ENCODE peak calls at places on chromosomes 11 and 22, in seven cellular contexts. One of them, this sample, is unnamed.

GRCh38 chr11:123430736-123431356 is 777 bp downstream of the GRAMD1B start:
- DNase-seq in GM23338: peak
- DNase-seq in GM23248: peak
- DNase-seq in hepatocyte: peak
- DNase-seq in neural progenitor cell: peak
- DNase-seq in MM.1S: no peak
- DNase-seq in PC-3: peak
- DNase-seq in this sample: no peak

GRCh38 chr11:36744375-36745168 is 146.5 kb upstream of the RAG2 start:
- DNase-seq in GM23338: peak
- DNase-seq in GM23248: peak
- DNase-seq in hepatocyte: peak
- DNase-seq in neural progenitor cell: peak
- DNase-seq in MM.1S: peak
- DNase-seq in PC-3: peak
- DNase-seq in this sample: peak

GRCh38 chr11:27497284-27497866 is 9.2 kb downstream of the LIN7C start:
- DNase-seq in GM23338: peak
- DNase-seq in GM23248: peak
- DNase-seq in hepatocyte: peak
- DNase-seq in neural progenitor cell: no peak
- DNase-seq in MM.1S: peak
- DNase-seq in PC-3: peak
- DNase-seq in this sample: peak

GRCh38 chr11:60929774-60930173 is 5.5 kb downstream of the TMEM132A start:
- DNase-seq in GM23338: no peak
- DNase-seq in GM23248: no peak
- DNase-seq in hepatocyte: no peak
- DNase-seq in neural progenitor cell: no peak
- DNase-seq in MM.1S: no peak
- DNase-seq in PC-3: no peak
- DNase-seq in this sample: no peak

GRCh38 chr22:48554893-48555552 is 1272.7 kb downstream of the BRD1 start:
- DNase-seq in GM23338: peak
- DNase-seq in GM23248: no peak
- DNase-seq in hepatocyte: peak
- DNase-seq in neural progenitor cell: peak
- DNase-seq in MM.1S: no peak
- DNase-seq in PC-3: peak
- DNase-seq in this sample: no peak

GRCh38 chr22:38296372-38296771 is 20.9 kb downstream of the CSNK1E start:
- DNase-seq in GM23338: no peak
- DNase-seq in GM23248: peak
- DNase-seq in hepatocyte: no peak
- DNase-seq in neural progenitor cell: no peak
- DNase-seq in MM.1S: no peak
- DNase-seq in PC-3: no peak
- DNase-seq in this sample: no peak

GRCh38 chr11:113664069-113664980 is 41.8 kb downstream of the TMPRSS5 start:
- DNase-seq in GM23338: no peak
- DNase-seq in GM23248: peak
- DNase-seq in hepatocyte: peak
- DNase-seq in neural progenitor cell: no peak
- DNase-seq in MM.1S: no peak
- DNase-seq in PC-3: peak
- DNase-seq in this sample: no peak

GRCh38 chr22:25067851-25068421 is 115.4 kb downstream of the KIAA1671 start:
- DNase-seq in GM23338: no peak
- DNase-seq in GM23248: peak
- DNase-seq in hepatocyte: no peak
- DNase-seq in neural progenitor cell: no peak
- DNase-seq in MM.1S: peak
- DNase-seq in PC-3: no peak
- DNase-seq in this sample: no peak

GRCh38 chr11:120652705-120653335 is 141.3 kb downstream of the GRIK4 start:
- DNase-seq in GM23338: peak
- DNase-seq in GM23248: peak
- DNase-seq in hepatocyte: no peak
- DNase-seq in neural progenitor cell: peak
- DNase-seq in MM.1S: no peak
- DNase-seq in PC-3: peak
- DNase-seq in this sample: peak

GRCh38 chr11:9017773-9018172 is 14.0 kb upstream of the NRIP3 start:
- DNase-seq in GM23338: no peak
- DNase-seq in GM23248: peak
- DNase-seq in hepatocyte: no peak
- DNase-seq in neural progenitor cell: no peak
- DNase-seq in MM.1S: no peak
- DNase-seq in PC-3: no peak
- DNase-seq in this sample: no peak

GRCh38 chr11:134819026-134819425 is 407.0 kb upstream of the B3GAT1 start:
- DNase-seq in GM23338: peak
- DNase-seq in GM23248: no peak
- DNase-seq in hepatocyte: no peak
- DNase-seq in neural progenitor cell: peak
- DNase-seq in MM.1S: no peak
- DNase-seq in PC-3: no peak
- DNase-seq in this sample: no peak

GRCh38 chr22:50311606-50312351 is 4.3 kb upstream of the PLXNB2 start:
- DNase-seq in GM23338: no peak
- DNase-seq in GM23248: no peak
- DNase-seq in hepatocyte: no peak
- DNase-seq in neural progenitor cell: no peak
- DNase-seq in MM.1S: no peak
- DNase-seq in PC-3: no peak
- DNase-seq in this sample: no peak

GRCh38 chr22:36325163-36326031 is 62.4 kb downstream of the MYH9 start:
- DNase-seq in GM23338: no peak
- DNase-seq in GM23248: peak
- DNase-seq in hepatocyte: peak
- DNase-seq in neural progenitor cell: no peak
- DNase-seq in MM.1S: no peak
- DNase-seq in PC-3: no peak
- DNase-seq in this sample: no peak

GRCh38 chr22:41746563-41747400 is 47.5 kb downstream of the MEI1 start:
- DNase-seq in GM23338: peak
- DNase-seq in GM23248: peak
- DNase-seq in hepatocyte: peak
- DNase-seq in neural progenitor cell: peak
- DNase-seq in MM.1S: peak
- DNase-seq in PC-3: peak
- DNase-seq in this sample: peak

GRCh38 chr22:27648074-27648473 is 153.5 kb downstream of the MN1 start:
- DNase-seq in GM23338: no peak
- DNase-seq in GM23248: no peak
- DNase-seq in hepatocyte: no peak
- DNase-seq in neural progenitor cell: no peak
- DNase-seq in MM.1S: no peak
- DNase-seq in PC-3: no peak
- DNase-seq in this sample: no peak

GRCh38 chr11:74011360-74012071 is 2.6 kb upstream of the UCP3 start:
- DNase-seq in GM23338: no peak
- DNase-seq in GM23248: peak
- DNase-seq in hepatocyte: no peak
- DNase-seq in neural progenitor cell: no peak
- DNase-seq in MM.1S: no peak
- DNase-seq in PC-3: no peak
- DNase-seq in this sample: no peak

GRCh38 chr11:11407065-11407737 is 54.2 kb upstream of the CSNK2A3 start:
- DNase-seq in GM23338: no peak
- DNase-seq in GM23248: no peak
- DNase-seq in hepatocyte: no peak
- DNase-seq in neural progenitor cell: no peak
- DNase-seq in MM.1S: no peak
- DNase-seq in PC-3: no peak
- DNase-seq in this sample: no peak

GRCh38 chr11:133467686-133468085 is 64.6 kb downstream of the OPCML start:
- DNase-seq in GM23338: no peak
- DNase-seq in GM23248: no peak
- DNase-seq in hepatocyte: no peak
- DNase-seq in neural progenitor cell: no peak
- DNase-seq in MM.1S: no peak
- DNase-seq in PC-3: no peak
- DNase-seq in this sample: no peak

GRCh38 chr11:118061401-118062125 is 15.3 kb upstream of the TMPRSS4 start:
- DNase-seq in GM23338: no peak
- DNase-seq in GM23248: no peak
- DNase-seq in hepatocyte: no peak
- DNase-seq in neural progenitor cell: no peak
- DNase-seq in MM.1S: no peak
- DNase-seq in PC-3: no peak
- DNase-seq in this sample: no peak

GRCh38 chr11:33868646-33869461 is 23.0 kb downstream of the LMO2 start:
- DNase-seq in GM23338: peak
- DNase-seq in GM23248: peak
- DNase-seq in hepatocyte: peak
- DNase-seq in neural progenitor cell: peak
- DNase-seq in MM.1S: no peak
- DNase-seq in PC-3: no peak
- DNase-seq in this sample: no peak

GRCh38 chr22:31248965-31249940 is 37.2 kb downstream of the LIMK2 start:
- DNase-seq in GM23338: no peak
- DNase-seq in GM23248: no peak
- DNase-seq in hepatocyte: peak
- DNase-seq in neural progenitor cell: no peak
- DNase-seq in MM.1S: no peak
- DNase-seq in PC-3: no peak
- DNase-seq in this sample: no peak

GRCh38 chr11:18313985-18314763 is 7.8 kb downstream of the HPS5 start:
- DNase-seq in GM23338: peak
- DNase-seq in GM23248: peak
- DNase-seq in hepatocyte: no peak
- DNase-seq in neural progenitor cell: no peak
- DNase-seq in MM.1S: no peak
- DNase-seq in PC-3: no peak
- DNase-seq in this sample: no peak

GRCh38 chr11:94379619-94380018 is 21.6 kb downstream of the GPR83 start:
- DNase-seq in GM23338: no peak
- DNase-seq in GM23248: no peak
- DNase-seq in hepatocyte: no peak
- DNase-seq in neural progenitor cell: no peak
- DNase-seq in MM.1S: no peak
- DNase-seq in PC-3: peak
- DNase-seq in this sample: no peak

DNA sequence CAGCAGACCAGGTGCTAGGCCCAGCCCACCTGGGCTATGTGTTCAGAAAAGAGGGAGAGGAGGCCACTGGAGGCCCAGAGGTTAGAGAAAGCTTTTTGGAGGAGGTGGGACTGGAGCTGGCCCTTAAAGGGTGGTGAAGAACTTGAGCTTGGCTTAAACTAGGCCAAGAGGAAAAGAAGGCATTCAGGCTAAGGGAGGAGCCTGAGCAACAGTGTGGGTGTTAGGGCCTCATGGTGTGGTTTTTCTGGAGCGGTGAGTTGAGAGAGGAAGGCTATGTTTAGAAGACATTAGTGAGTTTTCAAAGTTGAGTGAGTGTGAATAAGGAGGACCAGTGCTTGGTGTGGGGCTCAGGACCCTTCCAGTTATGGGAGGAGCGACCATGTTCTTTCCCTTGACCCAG is 6.2 kb downstream of the TAF6L start:
- DNase-seq in GM23338: no peak
- DNase-seq in GM23248: no peak
- DNase-seq in hepatocyte: no peak
- DNase-seq in neural progenitor cell: no peak
- DNase-seq in MM.1S: no peak
- DNase-seq in PC-3: no peak
- DNase-seq in this sample: no peak
- TF ChIP-seq EZH2phosphoT487 in GM23338: no peak
- TF ChIP-seq EZH2phosphoT487 in GM23248: no peak
- TF ChIP-seq EZH2phosphoT487 in hepatocyte: no peak
- TF ChIP-seq EZH2phosphoT487 in neural progenitor cell: no peak
- TF ChIP-seq EZH2phosphoT487 in MM.1S: no peak
- TF ChIP-seq EZH2phosphoT487 in PC-3: no peak
- TF ChIP-seq EZH2phosphoT487 in this sample: no peak

DNA sequence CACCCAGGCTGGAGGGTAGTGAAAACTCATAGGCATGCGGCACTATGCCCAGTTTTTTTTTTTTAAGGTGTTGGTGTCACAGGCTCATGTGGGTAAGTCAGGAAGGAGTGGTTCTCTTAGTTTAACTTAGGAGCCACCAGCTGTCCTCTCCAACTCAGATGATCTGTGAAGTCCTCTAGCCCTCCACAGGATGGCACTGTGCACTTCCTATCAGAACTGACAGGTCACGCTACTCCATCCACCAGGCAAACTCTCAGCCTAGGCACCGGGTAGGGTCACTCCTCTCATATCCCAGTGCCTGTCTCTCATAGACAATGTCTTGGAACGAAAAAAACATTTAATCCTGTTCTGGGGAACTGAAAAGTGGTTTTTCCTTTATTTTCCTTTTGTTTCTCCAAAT is 16.5 kb downstream of the NAP1L4 start:
- DNase-seq in GM23338: peak
- DNase-seq in GM23248: peak
- DNase-seq in hepatocyte: peak
- DNase-seq in neural progenitor cell: peak
- DNase-seq in MM.1S: peak
- DNase-seq in PC-3: peak
- DNase-seq in this sample: peak
- TF ChIP-seq EZH2phosphoT487 in GM23338: no peak
- TF ChIP-seq EZH2phosphoT487 in GM23248: no peak
- TF ChIP-seq EZH2phosphoT487 in hepatocyte: no peak
- TF ChIP-seq EZH2phosphoT487 in neural progenitor cell: no peak
- TF ChIP-seq EZH2phosphoT487 in MM.1S: no peak
- TF ChIP-seq EZH2phosphoT487 in PC-3: no peak
- TF ChIP-seq EZH2phosphoT487 in this sample: no peak

GRCh38 chr11:65851083-65851579 is 6.8 kb downstream of the CFL1 start:
- DNase-seq in GM23338: peak
- DNase-seq in GM23248: no peak
- DNase-seq in hepatocyte: peak
- DNase-seq in neural progenitor cell: peak
- DNase-seq in MM.1S: no peak
- DNase-seq in PC-3: peak
- DNase-seq in this sample: no peak
- TF ChIP-seq EZH2phosphoT487 in GM23338: no peak
- TF ChIP-seq EZH2phosphoT487 in GM23248: no peak
- TF ChIP-seq EZH2phosphoT487 in hepatocyte: no peak
- TF ChIP-seq EZH2phosphoT487 in neural progenitor cell: no peak
- TF ChIP-seq EZH2phosphoT487 in MM.1S: no peak
- TF ChIP-seq EZH2phosphoT487 in PC-3: no peak
- TF ChIP-seq EZH2phosphoT487 in this sample: no peak

GRCh38 chr11:19428206-19429001 is 187.7 kb upstream of the E2F8 start:
- DNase-seq in GM23338: peak
- DNase-seq in GM23248: no peak
- DNase-seq in hepatocyte: peak
- DNase-seq in neural progenitor cell: peak
- DNase-seq in MM.1S: no peak
- DNase-seq in PC-3: peak
- DNase-seq in this sample: no peak

GRCh38 chr11:19426719-19427066 is 185.9 kb upstream of the E2F8 start:
- DNase-seq in GM23338: no peak
- DNase-seq in GM23248: no peak
- DNase-seq in hepatocyte: no peak
- DNase-seq in neural progenitor cell: no peak
- DNase-seq in MM.1S: no peak
- DNase-seq in PC-3: no peak
- DNase-seq in this sample: no peak

GRCh38 chr11:19422257-19422656 is 181.5 kb upstream of the E2F8 start:
- DNase-seq in GM23338: peak
- DNase-seq in GM23248: no peak
- DNase-seq in hepatocyte: no peak
- DNase-seq in neural progenitor cell: peak
- DNase-seq in MM.1S: no peak
- DNase-seq in PC-3: no peak
- DNase-seq in this sample: no peak

GRCh38 chr11:19429108-19429760 is 188.5 kb upstream of the E2F8 start:
- DNase-seq in GM23338: no peak
- DNase-seq in GM23248: no peak
- DNase-seq in hepatocyte: no peak
- DNase-seq in neural progenitor cell: no peak
- DNase-seq in MM.1S: no peak
- DNase-seq in PC-3: no peak
- DNase-seq in this sample: peak

GRCh38 chr11:19426022-19426718 is 185.4 kb upstream of the E2F8 start:
- DNase-seq in GM23338: no peak
- DNase-seq in GM23248: no peak
- DNase-seq in hepatocyte: no peak
- DNase-seq in neural progenitor cell: no peak
- DNase-seq in MM.1S: no peak
- DNase-seq in PC-3: no peak
- DNase-seq in this sample: no peak
- TF ChIP-seq EZH2phosphoT487 in GM23338: no peak
- TF ChIP-seq EZH2phosphoT487 in GM23248: no peak
- TF ChIP-seq EZH2phosphoT487 in hepatocyte: no peak
- TF ChIP-seq EZH2phosphoT487 in neural progenitor cell: no peak
- TF ChIP-seq EZH2phosphoT487 in MM.1S: no peak
- TF ChIP-seq EZH2phosphoT487 in PC-3: no peak
- TF ChIP-seq EZH2phosphoT487 in this sample: no peak